ENCODE peak calls at places on chromosome 17, in five cellular contexts. C is GM12878, T is K562, G is H1, V is HepG2. Y is an unnamed sample.

GRCh38 chr17:29289852-29290251 is 4.1 kb downstream of the NUFIP2 start:
- DNase-seq in C (no peak), G (no peak), T (no peak), V (no peak), Y (no peak)

GRCh38 chr17:80921741-80922579 is 69.7 kb upstream of the CHMP6 start:
- DNase-seq in C (no peak), G (no peak), T (no peak), V (no peak), Y (no peak)

GRCh38 chr17:64081802-64082799 is 47.8 kb downstream of the ERN1 start:
- DNase-seq in T (peak), G (no peak), C (peak), V (peak), Y (peak)

GRCh38 chr17:7296189-7296861 is 1.9 kb upstream of the YBX2 start:
- DNase-seq in C (no peak), G (no peak), V (peak), T (peak), Y (peak)

GRCh38 chr17:55200904-55201608 is 63.7 kb upstream of the HLF start:
- DNase-seq in G (no peak), V (no peak), T (no peak), C (no peak), Y (no peak)

GRCh38 chr17:14833201-14833773 is 431.8 kb downstream of the PMP22 start:
- DNase-seq in T (no peak), V (no peak), C (no peak), G (no peak), Y (no peak)

GRCh38 chr17:61543786-61544415 is 47.1 kb downstream of the NACA2 start:
- DNase-seq in G (no peak), C (no peak), T (no peak), V (no peak), Y (no peak)

GRCh38 chr17:33595783-33596182 is 302.7 kb upstream of the ASIC2 start:
- DNase-seq in V (no peak), T (no peak), G (no peak), C (no peak), Y (no peak)

GRCh38 chr17:69525920-69526841 is 111.7 kb downstream of the MAP2K6 start:
- DNase-seq in V (peak), T (peak), G (peak), C (no peak), Y (peak)

GRCh38 chr17:43832976-43833829 is at the start of gene MPP3:
- DNase-seq in V (no peak), T (peak), C (no peak), G (no peak), Y (no peak)

GRCh38 chr17:73613271-73613941 is 30.8 kb downstream of the SDK2 start:
- DNase-seq in C (no peak), G (peak), V (no peak), T (no peak), Y (no peak)

GRCh38 chr17:37828313-37829124 is 83.7 kb upstream of the HNF1B start:
- DNase-seq in T (peak), V (no peak), G (no peak), C (no peak), Y (no peak)

GRCh38 chr17:48239603-48239995 is 132.0 kb downstream of the SNX11 start:
- DNase-seq in T (no peak), G (no peak), V (no peak), C (no peak), Y (no peak)

GRCh38 chr17:73308017-73308823 is 3.6 kb downstream of the CDC42EP4 start:
- DNase-seq in G (no peak), V (peak), C (no peak), T (peak), Y (peak)

GRCh38 chr17:57045868-57046671 is 39.0 kb upstream of the AKAP1 start:
- DNase-seq in T (no peak), V (no peak), C (no peak), G (no peak), Y (no peak)

GRCh38 chr17:50347894-50348291 is 2.0 kb downstream of the XYLT2 start:
- DNase-seq in T (no peak), G (no peak), V (no peak), C (no peak), Y (no peak)

GRCh38 chr17:80986816-80987480 is 4.7 kb upstream of the CHMP6 start:
- DNase-seq in V (no peak), G (no peak), C (no peak), T (no peak), Y (no peak)

GRCh38 chr17:38466346-38467315 is 38.4 kb downstream of the ARHGAP23 start:
- DNase-seq in C (no peak), V (no peak), G (no peak), T (peak), Y (no peak)

GRCh38 chr17:38657824-38658740 is 16.7 kb downstream of the EPOP start:
- DNase-seq in V (no peak), G (no peak), C (no peak), T (peak), Y (no peak)

GRCh38 chr17:75125984-75126383 is 5.6 kb downstream of the NT5C start:
- DNase-seq in V (no peak), G (no peak), C (no peak), T (no peak), Y (no peak)

GRCh38 chr17:29562615-29563014 is 4.2 kb downstream of the ABHD15 start:
- DNase-seq in T (no peak), V (no peak), G (no peak), C (no peak), Y (no peak)

GRCh38 chr17:28849281-28849680 is 5.5 kb upstream of the ERAL1 start:
- DNase-seq in T (no peak), G (no peak), C (no peak), V (no peak), Y (no peak)

GRCh38 chr17:14200354-14200753 is 36.3 kb downstream of the CDRT15 start:
- DNase-seq in T (no peak), C (no peak), V (no peak), G (no peak), Y (no peak)

GRCh38 chr17:49456172-49456965 is 38.7 kb upstream of the NGFR start:
- DNase-seq in G (no peak), T (no peak), V (no peak), C (no peak), Y (no peak)

GRCh38 chr17:75604034-75604695 is 16.6 kb downstream of the MYO15B start:
- DNase-seq in T (peak), G (no peak), C (no peak), V (no peak), Y (no peak)

GRCh38 chr17:70882504-70882903 is 713.2 kb downstream of the KCNJ2 start:
- DNase-seq in G (no peak), T (no peak), C (no peak), V (no peak), Y (no peak)

GRCh38 chr17:10754861-10755591 is 25.2 kb upstream of the TMEM220 start:
- DNase-seq in V (no peak), C (no peak), T (no peak), G (no peak), Y (no peak)

DNA sequence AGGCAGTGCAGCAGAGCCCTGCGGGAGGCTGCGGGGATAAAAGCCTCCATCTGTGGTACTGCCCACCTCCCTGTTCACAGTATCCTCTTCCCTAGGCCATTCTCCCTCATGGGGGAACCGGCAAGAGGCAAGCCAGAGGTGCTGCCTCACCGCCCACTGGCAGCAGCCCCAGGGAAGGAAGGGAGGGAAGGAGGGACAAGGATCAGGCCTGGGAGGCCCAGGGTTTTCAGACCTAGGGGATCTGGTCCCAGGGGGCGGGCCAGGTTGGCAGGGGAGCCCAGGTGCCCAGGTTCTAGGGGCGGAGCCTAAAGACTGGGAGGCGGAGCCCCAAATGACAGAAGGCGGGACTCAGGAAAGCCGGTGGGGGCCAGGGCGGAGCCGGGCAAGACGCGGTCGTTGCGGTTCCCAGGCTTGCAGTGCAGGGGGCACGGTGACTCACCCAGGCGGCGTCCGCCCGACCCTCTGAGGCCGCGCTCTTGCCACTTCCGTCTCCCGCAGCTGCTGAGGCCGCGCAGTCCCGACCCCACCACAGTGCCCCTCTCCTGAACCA is 3.0 kb upstream of the MTMR4 start:
- DNase-seq in V (no peak), T (no peak), C (no peak), G (no peak), Y (no peak)
- TF ChIP-seq YY1 in V (no peak), T (no peak), C (no peak), G (no peak), Y (no peak)

GRCh38 chr17:59409336-59410048 is 78.0 kb downstream of the YPEL2 start:
- DNase-seq in V (no peak), T (no peak), C (no peak), G (no peak), Y (no peak)

GRCh38 chr17:59402760-59403159 is 71.3 kb downstream of the YPEL2 start:
- DNase-seq in G (no peak), V (no peak), T (no peak), C (no peak), Y (no peak)

GRCh38 chr17:59406808-59407381 is 75.4 kb downstream of the YPEL2 start:
- DNase-seq in V (peak), G (no peak), T (no peak), C (no peak), Y (no peak)

GRCh38 chr17:59404471-59404870 is 73.0 kb downstream of the YPEL2 start:
- DNase-seq in G (no peak), V (no peak), C (no peak), T (no peak), Y (no peak)

GRCh38 chr17:59406278-59406677 is 74.8 kb downstream of the YPEL2 start:
- DNase-seq in G (no peak), V (no peak), C (no peak), T (no peak), Y (no peak)
- TF ChIP-seq SRF in G (no peak), V (no peak), C (no peak), T (no peak), Y (no peak)

GRCh38 chr17:82737981-82738877 is 2.8 kb downstream of the FN3K start:
- DNase-seq in G (no peak), V (peak), C (no peak), T (peak), Y (no peak)
- TF ChIP-seq YY1 in G (no peak), V (peak), C (no peak), T (no peak), Y (no peak)

GRCh38 chr17:4161179-4161559 is 18.2 kb downstream of the CYB5D2 start:
- DNase-seq in G (peak), T (no peak), C (no peak), V (peak), Y (no peak)
- TF ChIP-seq SRF in G (no peak), T (no peak), C (no peak), V (no peak), Y (no peak)

DNA sequence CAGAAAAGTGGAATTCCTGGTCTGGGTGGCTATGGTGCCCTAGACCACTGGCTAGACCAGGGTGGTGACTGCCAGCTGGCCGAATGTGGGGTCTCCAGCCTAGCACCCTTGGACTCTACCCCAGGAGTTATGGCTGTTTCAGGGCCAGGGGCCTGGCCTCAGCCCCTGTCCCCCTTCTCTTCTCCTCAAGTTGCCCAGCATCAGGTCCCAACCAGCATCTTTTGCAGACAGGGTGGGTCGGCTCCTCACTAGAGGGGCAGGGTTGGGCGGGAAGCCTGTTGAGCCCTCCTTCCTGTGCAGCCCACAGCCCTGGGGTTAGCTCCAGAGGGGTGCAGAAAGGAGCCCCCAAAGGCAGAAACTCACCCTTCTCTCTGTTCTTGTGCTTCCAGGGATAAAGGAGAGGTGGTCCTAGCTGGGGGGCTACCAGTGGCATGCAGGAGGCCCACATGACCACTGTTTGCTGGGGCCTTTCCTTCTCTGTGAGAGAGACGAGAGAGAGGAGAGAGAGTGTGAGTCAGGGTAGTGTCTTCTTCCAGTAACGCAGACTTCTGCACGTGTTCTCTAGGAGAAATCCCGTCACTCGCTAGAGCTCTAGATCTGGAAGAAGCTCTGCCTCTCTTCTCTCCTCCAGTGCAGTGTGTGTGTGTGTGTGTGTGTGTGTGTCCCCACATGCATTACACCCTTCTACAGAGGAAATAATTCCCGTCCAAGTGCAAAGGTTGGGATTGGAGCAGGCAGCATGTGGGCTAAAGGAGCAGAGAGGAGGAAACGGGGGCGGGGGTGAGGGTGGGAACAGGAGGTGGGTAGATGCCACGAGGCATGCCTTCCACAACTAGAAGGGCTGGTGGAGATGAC is 209.4 kb downstream of the SEC14L1 start:
- DNase-seq in C (no peak), G (no peak), T (no peak), V (no peak), Y (no peak)
- TF ChIP-seq YY1 in C (no peak), G (no peak), T (no peak), V (no peak), Y (no peak)

GRCh38 chr17:3027786-3028532 is 35.4 kb downstream of the OR1D5 start:
- DNase-seq in C (no peak), G (no peak), V (no peak), T (no peak), Y (no peak)

GRCh38 chr17:3026856-3027751 is 36.3 kb downstream of the OR1D5 start:
- DNase-seq in G (no peak), V (no peak), C (no peak), T (no peak), Y (no peak)

GRCh38 chr17:3029213-3029913 is 34.0 kb downstream of the OR1D5 start:
- DNase-seq in C (no peak), T (no peak), V (no peak), G (no peak), Y (no peak)

GRCh38 chr17:3032258-3033247 is 30.9 kb downstream of the OR1D5 start:
- DNase-seq in V (no peak), T (no peak), G (no peak), C (no peak), Y (no peak)

GRCh38 chr17:3030096-3030495 is 33.3 kb downstream of the OR1D5 start:
- DNase-seq in C (no peak), G (no peak), V (no peak), T (no peak), Y (no peak)
- TF ChIP-seq SRF in C (no peak), G (no peak), V (no peak), T (no peak), Y (no peak)

DNA sequence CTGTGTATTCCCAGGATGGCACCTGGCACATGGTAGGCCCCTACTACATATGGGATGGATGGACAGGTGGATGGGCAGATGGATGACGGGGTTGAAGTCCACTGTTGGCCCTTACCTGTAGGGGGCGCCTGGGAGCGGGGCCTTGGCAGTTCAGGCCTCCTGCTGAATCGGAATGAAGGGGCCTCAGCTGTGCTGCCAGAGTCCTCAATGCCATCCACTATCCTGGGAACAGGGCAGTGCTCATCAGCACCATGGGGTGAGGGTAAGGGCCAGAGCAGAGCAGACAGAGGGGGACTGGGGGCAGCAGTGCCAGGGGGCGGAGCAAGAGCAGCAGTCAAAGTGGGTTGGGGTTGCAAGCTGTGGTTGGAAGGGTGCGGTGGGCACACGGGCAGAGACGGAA is 8.3 kb upstream of the RAB5C start:
- DNase-seq in T (peak), C (no peak), V (peak), G (no peak), Y (peak)
- TF ChIP-seq YY1 in T (no peak), C (no peak), V (no peak), G (peak), Y (no peak)

Y was measured in HCT116.